ENCODE peak calls at places on chromosomes 3 and 15, in five cellular contexts. I is hepatocyte, J is nephron progenitor cell, L is stomach, V is type B pancreatic cell. T is an unnamed sample.

GRCh38 chr3:177284383-177284881 is 87.2 kb upstream of the TBL1XR1 start:
- DNase-seq in I (peak; percentile 70), J (no peak), L (no peak), V (peak; percentile 56), T (peak; percentile 39)

GRCh38 chr15:79743032-79743431 is 153.8 kb downstream of the MTHFS start:
- DNase-seq in I (no peak), J (no peak), L (no peak), V (no peak), T (no peak)

GRCh38 chr15:40133544-40133943 is 24.9 kb upstream of the BMF start:
- DNase-seq in I (no peak), J (no peak), L (no peak), V (no peak), T (no peak)

GRCh38 chr15:57320543-57321220 is 55.6 kb upstream of the CGNL1 start:
- DNase-seq in I (peak; percentile 52), J (no peak), L (no peak), V (no peak), T (no peak)

GRCh38 chr3:64332461-64333350 is 107.4 kb upstream of the PRICKLE2 start:
- DNase-seq in I (no peak), J (no peak), L (no peak), V (no peak), T (no peak)

GRCh38 chr3:112333002-112333385 is at the start of gene CD200:
- DNase-seq in I (peak; percentile 76), J (peak; percentile 79), L (peak; percentile 45), V (peak; percentile 83), T (peak; percentile 24)

GRCh38 chr3:30502742-30503073 is 103.7 kb upstream of the TGFBR2 start:
- DNase-seq in I (no peak), J (no peak), L (no peak), V (no peak), T (no peak)

GRCh38 chr15:86491118-86491517 is 411.4 kb downstream of the AGBL1 start:
- DNase-seq in I (no peak), J (no peak), L (no peak), V (no peak), T (no peak)

GRCh38 chr15:95127356-95127755 is 896.0 kb downstream of the MCTP2 start:
- DNase-seq in I (no peak), J (no peak), L (no peak), V (no peak), T (no peak)

GRCh38 chr3:72233571-72233970 is 448.6 kb upstream of the PROK2 start:
- DNase-seq in I (no peak), J (no peak), L (no peak), V (no peak), T (no peak)

GRCh38 chr3:9088431-9089353 is 125.4 kb upstream of the RAD18 start:
- DNase-seq in I (peak; percentile 66), J (no peak), L (peak; percentile 75), V (no peak), T (peak; percentile 38)

GRCh38 chr15:60349589-60349988 is 48.2 kb downstream of the ANXA2 start:
- DNase-seq in I (no peak), J (no peak), L (no peak), V (no peak), T (no peak)

GRCh38 chr15:63544253-63545026 is 40.0 kb downstream of the USP3 start:
- DNase-seq in I (no peak), J (no peak), L (no peak), V (no peak), T (no peak)

GRCh38 chr3:52839268-52839575 is 4.4 kb upstream of the MUSTN1 start:
- DNase-seq in I (no peak), J (no peak), L (no peak), V (no peak), T (no peak)

GRCh38 chr15:42679285-42680141 is 57.4 kb downstream of the CDAN1 start:
- DNase-seq in I (no peak), J (no peak), L (no peak), V (no peak), T (no peak)

GRCh38 chr3:49359623-49360022 is 1.5 kb upstream of the GPX1 start:
- DNase-seq in I (no peak), J (no peak), L (no peak), V (no peak), T (no peak)

GRCh38 chr3:194285024-194285858 is 65.9 kb downstream of the CPN2 start:
- DNase-seq in I (no peak), J (no peak), L (no peak), V (no peak), T (no peak)

GRCh38 chr15:36742696-36743095 is 163.3 kb downstream of the CDIN1 start:
- DNase-seq in I (peak; percentile 6), J (no peak), L (no peak), V (no peak), T (no peak)
- TF ChIP-seq CTCF in I (no peak), J (no peak), L (no peak), V (no peak), T (no peak)

GRCh38 chr15:82545478-82545877 is 5.2 kb upstream of the RPS17 start:
- DNase-seq in I (no peak), J (no peak), L (no peak), V (no peak), T (no peak)

GRCh38 chr15:82549199-82549665 is 9.0 kb upstream of the RPS17 start:
- DNase-seq in I (no peak), J (no peak), L (no peak), V (no peak), T (no peak)

GRCh38 chr15:82551646-82552247 is 11.5 kb upstream of the RPS17 start:
- DNase-seq in I (no peak), J (no peak), L (no peak), V (no peak), T (no peak)

GRCh38 chr15:82545002-82545401 is 4.7 kb upstream of the RPS17 start:
- DNase-seq in I (no peak), J (no peak), L (no peak), V (no peak), T (no peak)

GRCh38 chr15:82548700-82549099 is 8.4 kb upstream of the RPS17 start:
- DNase-seq in I (no peak), J (no peak), L (no peak), V (no peak), T (no peak)
- TF ChIP-seq CTCF in I (no peak), J (no peak), L (no peak), V (no peak), T (no peak)

DNA sequence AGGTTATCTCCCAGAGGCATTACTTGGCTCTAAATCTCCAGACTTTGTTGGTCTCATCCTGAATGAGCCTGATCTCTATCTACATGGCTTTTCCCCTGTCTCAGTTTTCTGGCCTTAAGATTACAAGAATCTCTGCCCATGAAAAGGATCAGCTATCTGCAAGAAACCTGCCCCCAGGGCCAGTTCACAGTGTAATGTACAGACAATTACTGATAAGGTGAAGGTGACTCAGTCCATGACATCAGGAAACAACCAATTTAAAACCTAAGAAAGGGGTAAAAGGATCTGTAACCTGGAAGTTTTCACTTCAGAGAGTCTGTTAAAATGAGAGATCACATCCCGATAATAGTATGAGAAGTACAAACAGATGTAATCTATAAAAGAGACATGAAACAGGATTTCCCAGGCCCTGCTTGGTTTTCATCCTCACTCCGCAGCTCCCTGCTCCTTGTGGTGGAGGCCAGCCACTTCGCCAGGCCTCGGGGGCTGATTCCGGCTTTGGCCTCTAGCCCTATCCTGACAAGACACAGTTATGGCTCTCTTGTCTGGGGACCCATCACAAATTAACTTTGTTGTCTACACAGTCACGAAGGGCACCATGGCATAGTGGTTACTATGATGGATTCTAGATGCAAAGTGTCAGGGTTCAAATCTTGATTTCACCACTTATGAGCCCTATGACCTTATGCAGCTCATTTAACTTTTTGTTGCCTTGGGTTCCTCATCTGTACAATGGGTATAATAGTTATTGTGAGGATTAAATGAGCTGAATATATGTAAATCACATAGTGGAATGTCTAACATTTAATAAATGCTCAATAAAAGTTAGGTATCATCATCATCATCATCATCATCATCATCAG is 137.0 kb downstream of the THSD4 start:
- DNase-seq in I (peak; percentile 78), J (no peak), L (no peak), V (no peak), T (peak; percentile 59)
- TF ChIP-seq CTCF in I (no peak), J (no peak), L (no peak), V (no peak), T (no peak)

GRCh38 chr15:89399390-89400120 is 64.9 kb upstream of the POLG start:
- DNase-seq in I (peak; percentile 48), J (peak; percentile 52), L (no peak), V (no peak), T (peak; percentile 62)
- TF ChIP-seq CTCF in I (peak; percentile 37), J (peak; percentile 30), L (no peak), V (peak; percentile 68), T (peak; percentile 66)

GRCh38 chr3:46849098-46849631 is 14.1 kb downstream of the MYL3 start:
- DNase-seq in I (peak; percentile 62), J (peak; percentile 35), L (peak; percentile 11), V (peak; percentile 55), T (no peak)

GRCh38 chr3:46846624-46847542 is 16.4 kb downstream of the MYL3 start:
- DNase-seq in I (no peak), J (no peak), L (peak; percentile 17), V (peak; percentile 62), T (no peak)

GRCh38 chr3:46849686-46850467 is 13.4 kb downstream of the MYL3 start:
- DNase-seq in I (no peak), J (no peak), L (peak; percentile 17), V (peak; percentile 60), T (no peak)

GRCh38 chr3:46847744-46848143 is 15.5 kb downstream of the MYL3 start:
- DNase-seq in I (no peak), J (no peak), L (peak; percentile 11), V (peak; percentile 27), T (no peak)

GRCh38 chr3:46848271-46849097 is 14.8 kb downstream of the MYL3 start:
- DNase-seq in I (peak; percentile 46), J (peak; percentile 45), L (peak; percentile 24), V (peak; percentile 67), T (peak; percentile 40)
- TF ChIP-seq CTCF in I (peak; percentile 43), J (peak; percentile 27), L (no peak), V (peak; percentile 64), T (no peak)

GRCh38 chr3:134312072-134312872 is 61.6 kb upstream of the RYK start:
- DNase-seq in I (no peak), J (peak; percentile 22), L (peak; percentile 79), V (no peak), T (no peak)
- TF ChIP-seq CTCF in I (no peak), J (no peak), L (no peak), V (peak; percentile 25), T (peak; percentile 19)

DNA sequence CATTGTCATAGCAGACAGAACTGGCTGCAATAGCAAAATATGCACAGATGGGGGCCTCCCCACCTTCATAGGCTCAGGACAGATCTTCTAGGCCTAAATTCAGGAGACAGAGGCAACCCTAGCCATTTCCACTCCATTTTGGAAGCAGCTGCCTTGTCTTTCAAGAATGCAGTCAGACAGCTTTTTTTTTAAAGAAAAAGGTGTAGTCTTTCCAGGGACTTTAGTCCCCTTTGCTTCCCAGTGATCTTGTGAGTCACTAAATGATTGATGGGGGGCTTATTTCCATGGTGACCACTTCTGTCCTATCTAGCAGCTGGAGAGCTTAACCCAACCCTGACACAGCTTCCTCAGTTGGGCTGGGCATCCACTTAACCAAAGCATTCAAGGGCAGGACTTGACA is 165.9 kb downstream of the TPRG1 start:
- DNase-seq in I (peak; percentile 30), J (no peak), L (no peak), V (no peak), T (no peak)
- TF ChIP-seq CTCF in I (no peak), J (no peak), L (no peak), V (no peak), T (no peak)

GRCh38 chr3:106610362-106610997 is 741.7 kb upstream of the CBLB start:
- DNase-seq in I (peak; percentile 7), J (no peak), L (no peak), V (no peak), T (no peak)
- TF ChIP-seq CTCF in I (no peak), J (no peak), L (no peak), V (no peak), T (no peak)

T was measured in Calu3.